ENCODE peak calls at places on chromosomes 4 and X, in four cellular contexts. J is HCT116, S is Peyer's patch, O is suprapubic skin. H is an unnamed sample.

GRCh38 chrX:120653000-120653399 is 23.1 kb upstream of the C1GALT1C1 start:
- DNase-seq in J (no peak), O (no peak), S (no peak), H (no peak)

GRCh38 chr4:29005838-29006237 is 1714.3 kb upstream of the PCDH7 start:
- DNase-seq in S (no peak), J (no peak), O (no peak), H (no peak)

GRCh38 chr4:40629401-40630334 is at the start of gene RBM47:
- DNase-seq in J (peak; percentile 50), O (peak; percentile 79), S (peak; percentile 68), H (no peak)

GRCh38 chr4:40886931-40887330 is 137.2 kb downstream of the NSUN7 start:
- DNase-seq in J (no peak), O (no peak), S (no peak), H (no peak)

GRCh38 chrX:43655961-43656494 is at the start of gene MAOA:
- DNase-seq in J (no peak), S (peak; percentile 39), O (peak; percentile 92), H (no peak)

GRCh38 chr4:147571021-147571770 is 46.0 kb upstream of the TMEM184C start:
- DNase-seq in J (no peak), O (no peak), S (no peak), H (no peak)

GRCh38 chr4:47598320-47598719 is 113.2 kb downstream of the ATP10D start:
- DNase-seq in O (no peak), S (no peak), J (no peak), H (no peak)

GRCh38 chr4:136036744-136037143 is 1495.5 kb downstream of the PCDH18 start:
- DNase-seq in S (no peak), J (peak; percentile 18), O (no peak), H (no peak)

GRCh38 chrX:95678679-95679078 is 1006.0 kb upstream of the DIAPH2 start:
- DNase-seq in S (no peak), J (no peak), O (no peak), H (no peak)

GRCh38 chrX:153470411-153471363 is at the start of gene HAUS7:
- DNase-seq in J (peak; percentile 59), S (peak; percentile 80), O (peak; percentile 93), H (peak; percentile 70)

GRCh38 chr4:144190009-144190408 is 49.5 kb upstream of the GYPA start:
- DNase-seq in J (no peak), S (no peak), O (no peak), H (no peak)

GRCh38 chr4:122576261-122577188 is 44.3 kb downstream of the IL21 start:
- DNase-seq in O (no peak), S (no peak), J (peak; percentile 36), H (no peak)

GRCh38 chrX:41481264-41482109 is 34.3 kb downstream of the NYX start:
- DNase-seq in O (no peak), S (no peak), J (peak; percentile 15), H (no peak)

GRCh38 chr4:92968556-92968955 is 664.8 kb downstream of the GRID2 start:
- DNase-seq in S (no peak), O (no peak), J (no peak), H (no peak)

GRCh38 chrX:25005382-25006185 is 10.2 kb downstream of the ARX start:
- DNase-seq in S (no peak), J (no peak), O (no peak), H (no peak)

GRCh38 chr4:8050555-8051206 is 107.9 kb downstream of the ABLIM2 start:
- DNase-seq in O (no peak), S (peak; percentile 17), J (no peak), H (no peak)

GRCh38 chr4:159927781-159928180 is 824.9 kb downstream of the RAPGEF2 start:
- DNase-seq in J (no peak), O (no peak), S (no peak), H (no peak)

GRCh38 chr4:11483076-11483475 is 54.4 kb upstream of the HS3ST1 start:
- DNase-seq in O (no peak), S (no peak), J (no peak), H (no peak)

GRCh38 chrX:153728951-153729631 is 4.4 kb downstream of the ABCD1 start:
- DNase-seq in S (no peak), J (no peak), O (no peak), H (no peak)

DNA sequence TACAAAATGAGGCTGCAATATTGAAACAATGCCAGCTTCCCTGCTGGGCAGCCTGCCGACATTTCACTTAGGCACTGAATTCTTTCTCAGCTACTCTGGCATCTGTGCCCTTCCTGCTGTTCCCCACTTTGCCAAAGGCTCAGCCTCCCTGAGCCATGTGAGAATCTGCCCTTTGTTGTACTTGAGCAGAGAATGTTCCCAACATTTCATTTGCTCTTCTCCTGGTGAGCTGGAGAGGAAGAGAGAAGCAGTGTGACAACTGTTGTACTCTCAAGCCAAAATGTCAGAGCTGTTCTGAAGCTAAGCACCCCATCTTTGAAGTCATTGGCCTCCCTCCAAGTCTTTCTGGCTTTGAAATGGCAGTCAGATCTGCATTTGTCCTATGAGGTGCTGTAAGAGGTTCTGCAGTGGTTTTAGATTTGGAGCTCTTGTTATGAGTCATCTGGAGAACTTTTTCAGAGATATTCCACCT is 32.5 kb downstream of the LANCL3 start:
- DNase-seq in O (no peak), S (no peak), J (no peak), H (no peak)
- TF ChIP-seq POLR2A in O (no peak), S (no peak), J (no peak), H (no peak)

GRCh38 chr4:88758264-88758663 is 60.6 kb upstream of the NAP1L5 start:
- DNase-seq in J (no peak), O (no peak), S (no peak), H (no peak)

GRCh38 chr4:88755454-88755853 is 57.8 kb upstream of the NAP1L5 start:
- DNase-seq in S (no peak), J (no peak), O (no peak), H (no peak)

GRCh38 chr4:88757067-88757466 is 59.4 kb upstream of the NAP1L5 start:
- DNase-seq in O (no peak), S (no peak), J (no peak), H (no peak)

GRCh38 chr4:88757776-88758175 is 60.1 kb upstream of the NAP1L5 start:
- DNase-seq in O (no peak), S (no peak), J (no peak), H (no peak)

GRCh38 chr4:88756149-88756548 is 58.5 kb upstream of the NAP1L5 start:
- DNase-seq in J (no peak), O (no peak), S (no peak), H (no peak)
- H3K4me1 ChIP-seq in J (no peaks in the 10 kb centered on the region), O (peaks cover 16% of the 10 kb centered on the region), S (peaks cover 8% of the 10 kb centered on the region), H (no peaks in the 10 kb centered on the region)

DNA sequence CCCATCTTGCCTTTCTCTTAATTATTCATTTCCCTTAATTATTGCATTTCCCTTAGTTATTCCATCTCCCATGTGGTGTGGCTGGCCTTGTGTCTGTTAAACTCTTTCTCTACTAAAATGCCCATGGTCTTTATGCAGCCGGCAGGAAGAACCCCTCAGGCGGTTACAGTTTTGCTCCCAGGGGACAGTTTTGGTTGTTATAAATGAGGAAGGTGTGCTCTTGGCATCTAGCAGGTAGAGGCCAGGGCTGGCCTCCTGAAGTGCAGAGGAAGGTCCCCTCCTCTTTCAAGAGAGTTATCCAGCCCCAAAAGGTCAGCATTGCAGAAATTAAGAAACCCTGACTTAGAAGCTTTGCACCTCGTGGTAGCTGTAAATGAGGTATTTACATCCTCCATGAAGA is 18.0 kb downstream of the TBL1X start:
- DNase-seq in S (no peak), J (no peak), O (no peak), H (no peak)
- TF ChIP-seq CTCF in S (no peak), J (no peak), O (no peak), H (no peak)

GRCh38 chr4:111040904-111041303 is 418.0 kb upstream of the PITX2 start:
- DNase-seq in J (no peak), O (no peak), S (no peak), H (no peak)
- TF ChIP-seq POLR2A in J (no peak), O (no peak), S (no peak), H (no peak)

GRCh38 chrX:136626237-136626636 is 21.7 kb upstream of the CD40LG start:
- DNase-seq in J (no peak), S (no peak), O (no peak), H (no peak)
- H3K4me1 ChIP-seq in J (no peaks in the 10 kb centered on the region), S (no peaks in the 10 kb centered on the region), O (no peaks in the 10 kb centered on the region), H (no peaks in the 10 kb centered on the region)

DNA sequence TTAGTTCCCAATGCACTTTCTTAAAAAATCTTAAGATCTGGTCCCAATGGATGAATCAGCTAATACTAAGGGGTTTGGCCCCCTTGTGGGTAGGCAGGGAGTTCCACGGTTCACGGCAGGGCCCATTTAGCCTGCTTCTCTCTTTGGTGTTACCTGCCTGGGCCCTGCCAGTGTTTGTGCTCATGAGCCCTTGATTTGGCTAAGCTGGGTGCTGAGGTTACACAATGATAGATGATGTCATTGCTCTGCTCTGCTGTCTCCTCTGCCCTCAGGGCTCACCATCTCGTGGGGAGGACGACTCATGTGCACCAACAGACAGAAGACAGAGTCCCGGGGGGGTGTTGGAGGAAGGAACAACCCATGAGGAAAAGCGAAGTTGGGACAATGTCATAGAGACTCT is 24.4 kb downstream of the RTL5 start:
- DNase-seq in S (no peak), J (no peak), O (no peak), H (no peak)
- TF ChIP-seq CTCF in S (no peak), J (no peak), O (no peak), H (no peak)

GRCh38 chr4:68372588-68372987 is 22.7 kb upstream of the YTHDC1 start:
- DNase-seq in S (no peak), J (no peak), O (no peak), H (no peak)
- TF ChIP-seq POLR2A in S (no peak), J (no peak), O (no peak), H (no peak)

GRCh38 chr4:13989496-13989895 is 362.0 kb upstream of the BOD1L1 start:
- DNase-seq in J (no peak), S (no peak), O (no peak), H (no peak)
- H3K4me1 ChIP-seq in J (no peaks in the 10 kb centered on the region), S (peaks cover 17% of the 10 kb centered on the region), O (peaks cover 18% of the 10 kb centered on the region), H (peaks cover 17% of the 10 kb centered on the region)

H was measured in esophagus squamous epithelium.